ENCODE peak calls at places on chromosomes 12 and 14, in five cellular contexts. B is IMR-90; E is BE2C; O is naive thymus-derived CD4-positive, alpha-beta T cell; X is Peyer's patch. Z is an unnamed sample.

GRCh38 chr12:16950041-16950677 is 344.2 kb upstream of the LMO3 start:
- DNase-seq in X (no peak), O (no peak), E (no peak), B (no peak), Z (no peak)

GRCh38 chr14:57066887-57067513 is 201.7 kb downstream of the EXOC5 start:
- DNase-seq in O (no peak), B (peak; percentile 2), X (peak; percentile 58), E (peak; percentile 59), Z (no peak)

GRCh38 chr12:52390739-52391617 is 5.5 kb upstream of the KRT84 start:
- DNase-seq in B (peak; percentile 13), X (no peak), O (no peak), E (no peak), Z (no peak)

GRCh38 chr14:101359221-101360044 is 201.9 kb upstream of the DIO3 start:
- DNase-seq in X (peak; percentile 55), O (no peak), E (no peak), B (no peak), Z (no peak)

GRCh38 chr12:94560416-94561221 is 89.7 kb downstream of the TMCC3 start:
- DNase-seq in X (peak; percentile 78), O (no peak), B (peak; percentile 53), E (no peak), Z (no peak)

GRCh38 chr14:91202234-91202974 is 42.1 kb downstream of the GPR68 start:
- DNase-seq in E (no peak), O (no peak), B (no peak), X (no peak), Z (no peak)

GRCh38 chr12:19846561-19846960 is 407.3 kb downstream of the AEBP2 start:
- DNase-seq in X (no peak), O (no peak), B (peak; percentile 69), E (no peak), Z (no peak)

GRCh38 chr12:69977991-69978390 is 153.0 kb downstream of the MYRFL start:
- DNase-seq in B (no peak), X (no peak), O (no peak), E (no peak), Z (no peak)

GRCh38 chr12:66387067-66387466 is 84.8 kb downstream of the HELB start:
- DNase-seq in O (no peak), E (no peak), X (no peak), B (no peak), Z (no peak)

GRCh38 chr14:20679907-20680306 is 4.5 kb upstream of the RNASE4 start:
- DNase-seq in O (no peak), E (peak; percentile 49), B (peak; percentile 37), X (no peak), Z (no peak)

GRCh38 chr12:107349008-107349747 is 255.8 kb upstream of the CRY1 start:
- DNase-seq in O (no peak), B (peak; percentile 91), X (peak; percentile 80), E (no peak), Z (no peak)

GRCh38 chr14:62213516-62213915 is 451.3 kb downstream of the SNAPC1 start:
- DNase-seq in X (no peak), B (peak; percentile 83), O (no peak), E (no peak), Z (no peak)

GRCh38 chr12:106133136-106134087 is 5.3 kb downstream of the NUAK1 start:
- DNase-seq in X (no peak), O (no peak), B (peak; percentile 54), E (no peak), Z (no peak)

GRCh38 chr12:54033980-54034783 is 1.3 kb downstream of the HOXC5 start:
- DNase-seq in E (no peak), X (no peak), B (no peak), O (no peak), Z (no peak)

GRCh38 chr14:51929920-51930682 is 59.2 kb upstream of the RTRAF start:
- DNase-seq in E (no peak), O (no peak), X (no peak), B (peak; percentile 14), Z (no peak)

GRCh38 chr12:597926-598568 is 65.2 kb downstream of the NINJ2 start:
- DNase-seq in X (no peak), E (no peak), O (no peak), B (no peak), Z (no peak)

GRCh38 chr14:81435048-81435577 is 35.0 kb upstream of the STON2 start:
- DNase-seq in O (no peak), B (no peak), E (no peak), X (no peak), Z (no peak)

GRCh38 chr12:70040141-70040540 is 203.1 kb upstream of the CNOT2 start:
- DNase-seq in B (peak; percentile 72), E (no peak), X (no peak), O (no peak), Z (no peak)

GRCh38 chr12:18323159-18323558 is 61.8 kb downstream of the PIK3C2G start:
- DNase-seq in B (peak; percentile 52), E (no peak), X (no peak), O (no peak), Z (no peak)

GRCh38 chr14:51367600-51367931 is 127.5 kb downstream of the TMX1 start:
- DNase-seq in X (no peak), E (no peak), B (peak; percentile 83), O (no peak), Z (no peak)

GRCh38 chr14:68047910-68048309 is 228.3 kb downstream of the RAD51B start:
- DNase-seq in X (no peak), B (peak; percentile 77), E (no peak), O (no peak), Z (no peak)

GRCh38 chr12:98296462-98297079 is 218.8 kb upstream of the TMPO start:
- DNase-seq in B (no peak), E (no peak), O (no peak), X (no peak), Z (no peak)

GRCh38 chr12:42172811-42173210 is 28.1 kb upstream of the GXYLT1 start:
- DNase-seq in O (no peak), B (no peak), E (no peak), X (no peak), Z (no peak)

GRCh38 chr12:2959194-2959507 is at the start of gene TEAD4:
- DNase-seq in X (no peak), O (no peak), E (no peak), B (peak; percentile 74), Z (no peak)

GRCh38 chr14:49408187-49408963 is 177.8 kb downstream of the RPS29 start:
- DNase-seq in E (no peak), B (no peak), X (no peak), O (no peak), Z (no peak)

GRCh38 chr14:104321151-104322130 is 183.1 kb downstream of the KIF26A start:
- DNase-seq in O (no peak), X (no peak), E (peak; percentile 9), B (no peak), Z (no peak)

GRCh38 chr12:123471374-123472068 is 13.6 kb downstream of the SNRNP35 start:
- DNase-seq in X (no peak), B (peak; percentile 92), O (no peak), E (peak; percentile 27), Z (no peak)

GRCh38 chr12:101004891-101005290 is 205.1 kb downstream of the SLC5A8 start:
- DNase-seq in O (no peak), B (peak; percentile 16), X (no peak), E (no peak), Z (no peak)

GRCh38 chr14:93079321-93079720 is 36.4 kb downstream of the ITPK1 start:
- DNase-seq in E (no peak), B (no peak), X (no peak), O (no peak), Z (no peak)

GRCh38 chr14:92252291-92252690 is 70.7 kb upstream of the SLC24A4 start:
- DNase-seq in B (no peak), E (no peak), O (no peak), X (no peak), Z (no peak)

GRCh38 chr14:93959239-93960107 is 16.9 kb downstream of the ASB2 start:
- DNase-seq in E (peak; percentile 39), O (peak; percentile 66), B (peak; percentile 95), X (peak; percentile 94), Z (peak; percentile 87)

GRCh38 chr12:56206373-56207166 is 15.2 kb downstream of the RNF41 start:
- DNase-seq in O (no peak), E (peak; percentile 79), B (peak; percentile 54), X (peak; percentile 80), Z (no peak)

GRCh38 chr14:53295985-53296582 is 143.0 kb upstream of the DDHD1 start:
- DNase-seq in X (no peak), E (no peak), O (peak; percentile 4), B (peak; percentile 45), Z (no peak)

GRCh38 chr12:54253240-54253639 is 26.7 kb downstream of the CBX5 start:
- DNase-seq in O (no peak), B (no peak), E (no peak), X (no peak), Z (no peak)

GRCh38 chr14:94328196-94328595 is 5.1 kb upstream of the SERPINA6 start:
- DNase-seq in X (no peak), E (no peak), B (no peak), O (no peak), Z (no peak)

GRCh38 chr14:73997108-73997943 is 21.8 kb downstream of the ENTPD5 start:
- DNase-seq in O (no peak), B (no peak), E (no peak), X (peak; percentile 61), Z (no peak)

GRCh38 chr12:70393787-70394519 is 27.9 kb downstream of the KCNMB4 start:
- DNase-seq in X (no peak), B (peak; percentile 11), O (no peak), E (no peak), Z (no peak)

GRCh38 chr12:83827860-83828259 is 1084.7 kb downstream of the SLC6A15 start:
- DNase-seq in B (no peak), X (no peak), E (peak; percentile 28), O (no peak), Z (no peak)

GRCh38 chr14:100096656-100097055 is 31.4 kb downstream of the EVL start:
- DNase-seq in O (no peak), B (peak; percentile 68), X (no peak), E (no peak), Z (no peak)

GRCh38 chr12:131223171-131223761 is 269.6 kb downstream of the ADGRD1 start:
- DNase-seq in E (no peak), X (no peak), O (no peak), B (no peak), Z (no peak)
- H3K9me3 ChIP-seq in E (no peaks in the 10 kb centered on the region), X (no peaks in the 10 kb centered on the region), O (no peaks in the 10 kb centered on the region), B (peaks cover 44% of the 10 kb centered on the region), Z (no peaks in the 10 kb centered on the region)

GRCh38 chr14:85444685-85445084 is 85.3 kb upstream of the FLRT2 start:
- DNase-seq in B (peak; percentile 25), X (no peak), O (no peak), E (peak; percentile 36), Z (no peak)
- H3K9me3 ChIP-seq in B (no peaks in the 10 kb centered on the region), X (no peaks in the 10 kb centered on the region), O (no peaks in the 10 kb centered on the region), E (no peaks in the 10 kb centered on the region), Z (no peaks in the 10 kb centered on the region)

GRCh38 chr12:115354007-115354452 is 670.1 kb upstream of the TBX3 start:
- DNase-seq in O (no peak), X (peak; percentile 83), B (peak; percentile 98), E (no peak), Z (no peak)
- H3K9me3 ChIP-seq in O (no peaks in the 10 kb centered on the region), X (no peaks in the 10 kb centered on the region), B (no peaks in the 10 kb centered on the region), E (no peaks in the 10 kb centered on the region), Z (no peaks in the 10 kb centered on the region)

GRCh38 chr14:89196561-89196960 is 220.5 kb downstream of the FOXN3 start:
- DNase-seq in X (no peak), E (no peak), B (no peak), O (no peak), Z (no peak)
- H3K9me3 ChIP-seq in X (no peaks in the 10 kb centered on the region), E (no peaks in the 10 kb centered on the region), B (no peaks in the 10 kb centered on the region), O (no peaks in the 10 kb centered on the region), Z (no peaks in the 10 kb centered on the region)

GRCh38 chr12:89619764-89620163 is 88.9 kb downstream of the ATP2B1 start:
- DNase-seq in X (no peak), O (no peak), B (no peak), E (no peak), Z (no peak)
- H3K9me3 ChIP-seq in X (no peaks in the 10 kb centered on the region), O (no peaks in the 10 kb centered on the region), B (no peaks in the 10 kb centered on the region), E (no peaks in the 10 kb centered on the region), Z (no peaks in the 10 kb centered on the region)

Z was measured in T-helper 17 cell.